ENCODE peak calls at places on chromosomes 1 and 21, in four cellular contexts. U is dermis microvascular lymphatic vessel endothelial cell, I is pancreas, T is MV-4-11. W is an unnamed sample.
A peak's percentile ranks its signal among the peaks of the same experiment; 100 is the strongest.

GRCh38 chr1:115717541-115717940 is 51.0 kb downstream of the CASQ2 start:
- DNase-seq in U (peak; percentile 36), I (peak; percentile 62), T (peak; percentile 9), W (peak; percentile 74)

GRCh38 chr1:172360511-172360910 is 60.0 kb upstream of the C1orf105 start:
- DNase-seq in U (no peak), I (no peak), T (no peak), W (no peak)

GRCh38 chr21:36147891-36148290 is 8.7 kb upstream of the DOP1B start:
- DNase-seq in U (no peak), I (no peak), T (no peak), W (no peak)

GRCh38 chr1:20166047-20166446 is 19.8 kb upstream of the UBXN10 start:
- DNase-seq in U (no peak), I (no peak), T (no peak), W (no peak)

GRCh38 chr1:17520473-17521319 is 18.8 kb upstream of the ARHGEF10L start:
- DNase-seq in U (no peak), I (no peak), T (no peak), W (no peak)

GRCh38 chr1:110040548-110040947 is 6.1 kb downstream of the STRIP1 start:
- DNase-seq in U (no peak), I (no peak), T (no peak), W (no peak)

GRCh38 chr1:39642796-39643195 is 3.4 kb upstream of the HEYL start:
- DNase-seq in U (no peak), I (no peak), T (no peak), W (no peak)

GRCh38 chr1:27575861-27576331 is 28.0 kb downstream of the AHDC1 start:
- DNase-seq in U (peak; percentile 76), I (peak; percentile 81), T (no peak), W (peak; percentile 94)

W was measured in thyroid gland.